ENCODE peak calls at places on chromosomes 6 and 20, in four cellular contexts. E is coronary artery, B is upper lobe of right lung, Z is gastrocnemius medialis. N is an unnamed sample.

GRCh38 chr6:39530201-39530759 is 194.9 kb downstream of the KIF6 start:
- DNase-seq in E (no peak), B (no peak), Z (no peak), N (no peak)

GRCh38 chr20:53737404-53738038 is 143.9 kb upstream of the ZNF217 start:
- DNase-seq in E (no peak), B (no peak), Z (no peak), N (no peak)

GRCh38 chr6:17863971-17864754 is 123.3 kb downstream of the KIF13A start:
- DNase-seq in E (no peak), B (no peak), Z (no peak), N (no peak)

GRCh38 chr6:4128748-4129147 is 6.6 kb downstream of the ECI2 start:
- DNase-seq in E (no peak), B (no peak), Z (no peak), N (no peak)

GRCh38 chr6:146914563-146915483 is 289.4 kb upstream of the STXBP5 start:
- DNase-seq in E (peak; percentile 76), B (no peak), Z (peak; percentile 3), N (no peak)

GRCh38 chr6:56770011-56770520 is 127.4 kb upstream of the DST start:
- DNase-seq in E (no peak), B (no peak), Z (no peak), N (no peak)

GRCh38 chr6:165858571-165858970 is 195.5 kb upstream of the PDE10A start:
- DNase-seq in E (no peak), B (no peak), Z (no peak), N (no peak)

GRCh38 chr20:21643417-21643816 is 62.0 kb upstream of the PAX1 start:
- DNase-seq in E (no peak), B (no peak), Z (no peak), N (no peak)

GRCh38 chr20:8215516-8215915 is 83.5 kb downstream of the PLCB1 start:
- DNase-seq in E (no peak), B (no peak), Z (no peak), N (no peak)

GRCh38 chr20:6295026-6295425 is 172.2 kb upstream of the FERMT1 start:
- DNase-seq in E (no peak), B (no peak), Z (no peak), N (no peak)

GRCh38 chr6:82711105-82711829 is 347.6 kb downstream of the TPBG start:
- DNase-seq in E (no peak), B (no peak), Z (no peak), N (no peak)

GRCh38 chr6:20286968-20287565 is 74.8 kb upstream of the MBOAT1 start:
- DNase-seq in E (no peak), B (no peak), Z (no peak), N (no peak)

GRCh38 chr6:62623851-62624532 is 338.0 kb upstream of the KHDRBS2 start:
- DNase-seq in E (no peak), B (no peak), Z (no peak), N (no peak)

GRCh38 chr20:62805365-62805710 is 703 bp downstream of the OGFR start:
- DNase-seq in E (no peak), B (no peak), Z (no peak), N (no peak)

GRCh38 chr6:12203001-12203400 is 87.2 kb upstream of the EDN1 start:
- DNase-seq in E (no peak), B (no peak), Z (no peak), N (no peak)

GRCh38 chr6:7114744-7115451 is 7.1 kb downstream of the RREB1 start:
- DNase-seq in E (no peak), B (no peak), Z (no peak), N (no peak)

GRCh38 chr6:99282479-99283062 is 66.9 kb downstream of the FAXC start:
- DNase-seq in E (no peak), B (no peak), Z (no peak), N (no peak)

GRCh38 chr6:111573118-111573883 is 32.4 kb downstream of the TRAF3IP2 start:
- DNase-seq in E (no peak), B (no peak), Z (no peak), N (no peak)

GRCh38 chr6:142913511-142914047 is 31.4 kb downstream of the HIVEP2 start:
- DNase-seq in E (no peak), B (peak; percentile 57), Z (no peak), N (no peak)

GRCh38 chr6:33320315-33321181 is 3.0 kb upstream of the ZBTB22 start:
- DNase-seq in E (no peak), B (no peak), Z (no peak), N (no peak)

GRCh38 chr20:7454047-7454446 is 486.2 kb downstream of the HAO1 start:
- DNase-seq in E (no peak), B (no peak), Z (no peak), N (no peak)

GRCh38 chr6:42152024-42152423 is 9.6 kb upstream of the C6orf132 start:
- DNase-seq in E (no peak), B (no peak), Z (no peak), N (no peak)

GRCh38 chr6:125717120-125717731 is 32.2 kb upstream of the HEY2 start:
- DNase-seq in E (no peak), B (no peak), Z (no peak), N (no peak)

GRCh38 chr20:44183282-44183681 is 3.7 kb downstream of the JPH2 start:
- DNase-seq in E (no peak), B (no peak), Z (no peak), N (no peak)

GRCh38 chr20:23203951-23204730 is 118.0 kb upstream of the CD93 start:
- DNase-seq in E (peak; percentile 59), B (no peak), Z (no peak), N (no peak)

GRCh38 chr20:28562510-28562898 is 2695.0 kb upstream of the DEFB115 start:
- DNase-seq in E (no peak), B (no peak), Z (no peak), N (no peak)

GRCh38 chr6:142820336-142821016 is 124.5 kb downstream of the HIVEP2 start:
- DNase-seq in E (no peak), B (no peak), Z (no peak), N (no peak)

GRCh38 chr6:10401004-10401536 is 13.8 kb downstream of the TFAP2A start:
- DNase-seq in E (no peak), B (no peak), Z (no peak), N (no peak)

GRCh38 chr6:149567846-149568585 is 1.8 kb downstream of the GINM1 start:
- DNase-seq in E (no peak), B (no peak), Z (no peak), N (no peak)

GRCh38 chr20:47063407-47063806 is 168.8 kb downstream of the EYA2 start:
- DNase-seq in E (no peak), B (no peak), Z (no peak), N (no peak)

GRCh38 chr20:33518071-33518470 is 28.2 kb downstream of the CBFA2T2 start:
- DNase-seq in E (no peak), B (peak; percentile 16), Z (no peak), N (no peak)

DNA sequence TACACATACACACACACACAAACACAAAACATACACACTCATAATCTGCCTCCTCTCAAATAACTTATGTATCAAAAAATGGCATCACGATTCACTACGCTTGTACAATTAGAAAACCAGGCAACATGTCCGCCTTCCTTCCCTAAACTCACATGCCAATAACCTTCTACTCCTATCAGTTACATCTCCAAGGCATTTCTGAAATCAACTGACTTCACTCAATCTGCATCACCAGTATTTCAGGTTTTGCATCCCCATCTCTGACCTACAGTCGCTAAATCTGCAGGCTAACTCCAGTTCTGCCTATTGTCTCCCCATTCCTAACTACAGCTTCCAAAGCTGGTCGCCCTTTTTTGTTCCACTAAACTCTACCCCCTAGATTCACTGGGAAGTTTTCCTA is 217.5 kb downstream of the PTPRK start:
- DNase-seq in E (no peak), B (no peak), Z (no peak), N (no peak)
- H3K27ac ChIP-seq in E (no peak overlapping the region), B (no peak overlapping the region), Z (no peak overlapping the region), N (no peak overlapping the region)

GRCh38 chr20:41018153-41018552 is 10.5 kb upstream of the TOP1 start:
- DNase-seq in E (no peak), B (no peak), Z (no peak), N (no peak)
- H3K4me3 ChIP-seq in E (no peak overlapping the region), B (no peak overlapping the region), Z (no peak overlapping the region), N (no peak overlapping the region)

DNA sequence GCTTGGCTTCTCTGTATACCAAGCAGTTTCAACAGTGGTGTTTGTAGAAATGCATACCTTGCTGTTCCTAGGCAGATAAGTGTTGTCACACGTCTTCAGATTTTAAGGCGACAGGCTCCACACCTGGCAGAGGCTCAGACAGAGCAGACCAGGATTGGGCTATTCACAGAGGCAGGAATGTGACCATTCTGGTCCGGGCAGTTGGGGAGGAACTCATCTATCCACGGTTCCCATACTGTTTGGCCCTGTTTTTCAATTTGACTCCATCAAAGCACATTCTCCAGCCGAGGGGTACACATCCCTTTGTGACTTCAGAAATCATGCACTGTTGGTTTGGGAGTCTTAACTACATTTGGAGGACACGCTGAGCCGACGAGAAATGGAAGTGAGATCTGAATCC is 45.5 kb downstream of the UTRN start:
- DNase-seq in E (no peak), B (peak; percentile 87), Z (no peak), N (no peak)
- H3K27ac ChIP-seq in E (no peak overlapping the region), B (peak overlapping the region; percentile 55), Z (no peak overlapping the region), N (no peak overlapping the region)

GRCh38 chr20:64049887-64050260 is 435 bp upstream of the SOX18 start:
- DNase-seq in E (no peak), B (no peak), Z (no peak), N (no peak)

GRCh38 chr20:64049060-64049886 is at the start of gene SOX18:
- DNase-seq in E (no peak), B (no peak), Z (no peak), N (no peak)

GRCh38 chr20:64048402-64049044 is 916 bp downstream of the SOX18 start:
- DNase-seq in E (no peak), B (no peak), Z (no peak), N (no peak)

GRCh38 chr20:64047046-64047389 is 2.4 kb downstream of the SOX18 start:
- DNase-seq in E (no peak), B (no peak), Z (no peak), N (no peak)

DNA sequence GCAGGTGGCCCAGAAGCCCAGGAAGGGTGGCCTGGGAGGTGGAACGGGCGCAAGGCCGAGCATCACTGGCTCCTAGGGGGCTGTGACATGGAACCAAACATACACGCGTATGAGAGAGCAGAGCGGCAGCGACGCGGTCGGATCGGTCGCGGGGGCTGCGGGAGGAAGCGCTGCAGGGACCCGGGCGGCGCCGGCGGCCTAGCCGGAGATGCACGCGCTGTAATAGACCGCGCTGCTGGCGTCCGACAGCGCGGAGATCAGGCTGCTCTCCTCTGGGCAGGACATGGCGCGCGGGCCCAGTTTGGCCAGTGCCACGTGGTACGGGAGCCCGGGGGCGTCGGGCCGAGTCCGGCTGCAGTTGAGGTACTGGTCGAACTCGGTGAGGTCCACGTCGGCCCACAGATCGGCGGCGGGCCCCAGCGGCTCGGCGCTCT is 1.5 kb downstream of the SOX18 start:
- DNase-seq in E (no peak), B (no peak), Z (no peak), N (no peak)
- H3K4me3 ChIP-seq in E (peak overlapping the region; percentile 69), B (peak overlapping the region; percentile 55), Z (peak overlapping the region; percentile 44), N (peak overlapping the region; percentile 37)